ENCODE peak calls at places on chromosomes 11 and 22, in nine cellular contexts. P, J, K, D, Y, S, B, X and U are unnamed samples.

GRCh38 chr11:116605543-116605942 is 167.2 kb downstream of the BUD13 start:
- DNase-seq in P (peak), J (peak), K (peak), D (peak), Y (peak), S (peak), B (peak), X (peak), U (no peak)

GRCh38 chr11:17354070-17354924 is 2.7 kb downstream of the NCR3LG1 start:
- DNase-seq in P (peak), J (peak), K (peak), D (peak), Y (peak), S (peak), B (peak), X (peak), U (peak)

GRCh38 chr11:104934594-104934993 is 33.8 kb downstream of the CASP4 start:
- DNase-seq in P (no peak), J (no peak), K (no peak), D (no peak), Y (no peak), S (no peak), B (no peak), X (no peak), U (no peak)

GRCh38 chr11:77163271-77163670 is 35.2 kb downstream of the MYO7A start:
- DNase-seq in P (no peak), J (no peak), K (no peak), D (no peak), Y (no peak), S (no peak), B (no peak), X (no peak), U (no peak)

GRCh38 chr22:46008291-46008690 is 31.3 kb upstream of the WNT7B start:
- DNase-seq in P (peak), J (no peak), K (no peak), D (no peak), Y (peak), S (peak), B (peak), X (no peak), U (no peak)

GRCh38 chr11:110356769-110357671 is 60.6 kb upstream of the RDX start:
- DNase-seq in P (peak), J (no peak), K (peak), D (peak), Y (peak), S (no peak), B (no peak), X (no peak), U (peak)

GRCh38 chr11:58574851-58575250 is 805 bp downstream of the LPXN start:
- DNase-seq in P (peak), J (no peak), K (no peak), D (peak), Y (peak), S (no peak), B (no peak), X (no peak), U (peak)

GRCh38 chr11:61587951-61588695 is 7.2 kb upstream of the SYT7 start:
- DNase-seq in P (no peak), J (peak), K (peak), D (no peak), Y (no peak), S (peak), B (peak), X (no peak), U (no peak)

GRCh38 chr22:48496226-48496845 is 1331.3 kb downstream of the BRD1 start:
- DNase-seq in P (no peak), J (no peak), K (no peak), D (no peak), Y (no peak), S (no peak), B (no peak), X (no peak), U (no peak)

GRCh38 chr11:83219095-83219494 is 25.6 kb downstream of the ANKRD42 start:
- DNase-seq in P (no peak), J (no peak), K (peak), D (peak), Y (no peak), S (peak), B (no peak), X (no peak), U (no peak)

GRCh38 chr22:29256606-29257325 is 11.0 kb downstream of the RHBDD3 start:
- DNase-seq in P (no peak), J (peak), K (no peak), D (no peak), Y (no peak), S (no peak), B (no peak), X (no peak), U (no peak)

GRCh38 chr22:44543362-44543761 is 45.3 kb upstream of the RTL6 start:
- DNase-seq in P (no peak), J (no peak), K (no peak), D (no peak), Y (no peak), S (no peak), B (no peak), X (no peak), U (no peak)

GRCh38 chr11:131744847-131745246 is 374.4 kb downstream of the NTM start:
- DNase-seq in P (peak), J (no peak), K (no peak), D (no peak), Y (peak), S (no peak), B (no peak), X (no peak), U (peak)

GRCh38 chr11:86212212-86212611 is 32.3 kb upstream of the EED start:
- DNase-seq in P (no peak), J (no peak), K (no peak), D (no peak), Y (no peak), S (no peak), B (no peak), X (no peak), U (no peak)

GRCh38 chr22:16562711-16563554 is 29.7 kb downstream of the CCT8L2 start:
- DNase-seq in P (no peak), J (no peak), K (no peak), D (no peak), Y (no peak), S (no peak), B (no peak), X (no peak), U (no peak)

GRCh38 chr22:37053310-37054077 is 2.0 kb downstream of the KCTD17 start:
- DNase-seq in P (no peak), J (no peak), K (no peak), D (peak), Y (peak), S (no peak), B (no peak), X (no peak), U (no peak)

GRCh38 chr22:11628651-11629511 is 3899.1 kb upstream of the OR11H1 start:
- DNase-seq in P (no peak), J (no peak), K (no peak), D (no peak), Y (no peak), S (no peak), B (no peak), X (no peak), U (no peak)

GRCh38 chr11:17609536-17610401 is 62.7 kb downstream of the OTOG start:
- DNase-seq in P (no peak), J (no peak), K (no peak), D (no peak), Y (no peak), S (peak), B (no peak), X (no peak), U (no peak)

GRCh38 chr11:29184939-29185890 is 831.6 kb downstream of the KCNA4 start:
- DNase-seq in P (peak), J (no peak), K (peak), D (peak), Y (peak), S (no peak), B (no peak), X (no peak), U (peak)

GRCh38 chr22:26367402-26368245 is 61.4 kb upstream of the ASPHD2 start:
- DNase-seq in P (peak), J (peak), K (peak), D (peak), Y (peak), S (peak), B (peak), X (no peak), U (peak)